ENCODE peak calls at places on chromosome 12, in eight cellular contexts. One of them, this sample, is unnamed.

GRCh38 chr12:70393787-70394519 is 27.9 kb downstream of the KCNMB4 start:
- DNase-seq in heart left ventricle: no peak
- DNase-seq in endothelial cell: no peak
- DNase-seq in fibroblast of lung: peak; percentile 59
- DNase-seq in Calu3: no peak
- DNase-seq in GM20000: no peak
- DNase-seq in stimulated activated CD4-positive, alpha-beta T cell treated with anti-CD3 and anti-CD28 coated beads, TNF-alpha, amount 100 ng/mL, for 48 hours: no peak
- DNase-seq in GM04503: peak; percentile 39
- DNase-seq in this sample: no peak

GRCh38 chr12:56487448-56488040 is 417 bp downstream of the GLS2 start:
- DNase-seq in heart left ventricle: peak; percentile 67
- DNase-seq in endothelial cell: peak; percentile 23
- DNase-seq in fibroblast of lung: peak; percentile 6
- DNase-seq in Calu3: peak; percentile 58
- DNase-seq in GM20000: no peak
- DNase-seq in stimulated activated CD4-positive, alpha-beta T cell treated with anti-CD3 and anti-CD28 coated beads, TNF-alpha, amount 100 ng/mL, for 48 hours: no peak
- DNase-seq in GM04503: no peak
- DNase-seq in this sample: peak; percentile 58

GRCh38 chr12:128111333-128111732 is 155.6 kb upstream of the TMEM132C start:
- DNase-seq in heart left ventricle: no peak
- DNase-seq in endothelial cell: no peak
- DNase-seq in fibroblast of lung: no peak
- DNase-seq in Calu3: no peak
- DNase-seq in GM20000: no peak
- DNase-seq in stimulated activated CD4-positive, alpha-beta T cell treated with anti-CD3 and anti-CD28 coated beads, TNF-alpha, amount 100 ng/mL, for 48 hours: no peak
- DNase-seq in GM04503: no peak
- DNase-seq in this sample: no peak

GRCh38 chr12:29710104-29710503 is 73.6 kb downstream of the TMTC1 start:
- DNase-seq in heart left ventricle: no peak
- DNase-seq in endothelial cell: peak; percentile 7
- DNase-seq in fibroblast of lung: peak; percentile 25
- DNase-seq in Calu3: no peak
- DNase-seq in GM20000: no peak
- DNase-seq in stimulated activated CD4-positive, alpha-beta T cell treated with anti-CD3 and anti-CD28 coated beads, TNF-alpha, amount 100 ng/mL, for 48 hours: no peak
- DNase-seq in GM04503: no peak
- DNase-seq in this sample: no peak

GRCh38 chr12:105334001-105334400 is 3.5 kb downstream of the C12orf75 start:
- DNase-seq in heart left ventricle: no peak
- DNase-seq in endothelial cell: no peak
- DNase-seq in fibroblast of lung: peak; percentile 92
- DNase-seq in Calu3: no peak
- DNase-seq in GM20000: no peak
- DNase-seq in stimulated activated CD4-positive, alpha-beta T cell treated with anti-CD3 and anti-CD28 coated beads, TNF-alpha, amount 100 ng/mL, for 48 hours: no peak
- DNase-seq in GM04503: peak; percentile 38
- DNase-seq in this sample: no peak

GRCh38 chr12:95557625-95558024 is 6.3 kb upstream of the USP44 start:
- DNase-seq in heart left ventricle: no peak
- DNase-seq in endothelial cell: no peak
- DNase-seq in fibroblast of lung: no peak
- DNase-seq in Calu3: peak; percentile 24
- DNase-seq in GM20000: no peak
- DNase-seq in stimulated activated CD4-positive, alpha-beta T cell treated with anti-CD3 and anti-CD28 coated beads, TNF-alpha, amount 100 ng/mL, for 48 hours: no peak
- DNase-seq in GM04503: no peak
- DNase-seq in this sample: no peak

GRCh38 chr12:68175566-68176033 is 16.1 kb upstream of the IFNG start:
- DNase-seq in heart left ventricle: no peak
- DNase-seq in endothelial cell: peak; percentile 5
- DNase-seq in fibroblast of lung: no peak
- DNase-seq in Calu3: no peak
- DNase-seq in GM20000: peak; percentile 59
- DNase-seq in stimulated activated CD4-positive, alpha-beta T cell treated with anti-CD3 and anti-CD28 coated beads, TNF-alpha, amount 100 ng/mL, for 48 hours: no peak
- DNase-seq in GM04503: no peak
- DNase-seq in this sample: peak; percentile 78

GRCh38 chr12:10612954-10613333 is 465 bp downstream of the MAGOHB start:
- DNase-seq in heart left ventricle: no peak
- DNase-seq in endothelial cell: no peak
- DNase-seq in fibroblast of lung: peak; percentile 23
- DNase-seq in Calu3: no peak
- DNase-seq in GM20000: no peak
- DNase-seq in stimulated activated CD4-positive, alpha-beta T cell treated with anti-CD3 and anti-CD28 coated beads, TNF-alpha, amount 100 ng/mL, for 48 hours: no peak
- DNase-seq in GM04503: no peak
- DNase-seq in this sample: peak; percentile 6

GRCh38 chr12:54658306-54659264 is 10.4 kb upstream of the DCD start:
- DNase-seq in heart left ventricle: no peak
- DNase-seq in endothelial cell: peak; percentile 72
- DNase-seq in fibroblast of lung: no peak
- DNase-seq in Calu3: peak; percentile 59
- DNase-seq in GM20000: peak; percentile 73
- DNase-seq in stimulated activated CD4-positive, alpha-beta T cell treated with anti-CD3 and anti-CD28 coated beads, TNF-alpha, amount 100 ng/mL, for 48 hours: peak; percentile 23
- DNase-seq in GM04503: no peak
- DNase-seq in this sample: peak; percentile 62

This sample was measured in activated naive CD4-positive, alpha-beta T cell treated with anti-CD3 and anti-CD28 coated beads, Interleukin-2, amount 50 U/mL, for 72 hours.